ENCODE peak calls at places on chromosomes 11 and 22, in four cellular contexts. One of them, this sample, is unnamed.
A peak's percentile ranks its signal among the peaks of the same experiment; 100 is the strongest.

GRCh38 chr11:17171342-17171741 is 36.4 kb downstream of the PIK3C2A start:
- DNase-seq in NCI-H1092: no peak
- DNase-seq in ovary: no peak
- DNase-seq in RWPE1: peak; percentile 5
- DNase-seq in this sample: peak; percentile 9

GRCh38 chr11:10407055-10407454 is 48.0 kb upstream of the AMPD3 start:
- DNase-seq in RWPE1: peak; percentile 66
- DNase-seq in NCI-H1092: no peak
- DNase-seq in ovary: no peak
- DNase-seq in this sample: peak; percentile 97

GRCh38 chr22:28142361-28142801 is 223.3 kb upstream of the PITPNB start:
- DNase-seq in NCI-H1092: no peak
- DNase-seq in RWPE1: peak; percentile 4
- DNase-seq in ovary: no peak
- DNase-seq in this sample: peak; percentile 24

GRCh38 chr11:2275334-2276279 is 5.2 kb upstream of the ASCL2 start:
- DNase-seq in NCI-H1092: no peak
- DNase-seq in RWPE1: no peak
- DNase-seq in ovary: peak; percentile 24
- DNase-seq in this sample: no peak

GRCh38 chr11:26649884-26650283 is 72.0 kb downstream of the SLC5A12 start:
- DNase-seq in ovary: no peak
- DNase-seq in NCI-H1092: peak; percentile 45
- DNase-seq in RWPE1: peak; percentile 55
- DNase-seq in this sample: peak; percentile 87

GRCh38 chr22:49825436-49825835 is 2.2 kb downstream of the BRD1 start:
- DNase-seq in RWPE1: no peak
- DNase-seq in ovary: no peak
- DNase-seq in NCI-H1092: no peak
- DNase-seq in this sample: peak; percentile 34

GRCh38 chr11:67060111-67060522 is 3.5 kb downstream of the RHOD start:
- DNase-seq in RWPE1: peak; percentile 78
- DNase-seq in ovary: no peak
- DNase-seq in NCI-H1092: no peak
- DNase-seq in this sample: peak; percentile 65

GRCh38 chr11:99814021-99814420 is 793.3 kb downstream of the CNTN5 start:
- DNase-seq in RWPE1: no peak
- DNase-seq in ovary: no peak
- DNase-seq in NCI-H1092: no peak
- DNase-seq in this sample: peak; percentile 39

GRCh38 chr11:75132080-75132479 is 18.8 kb upstream of the SLCO2B1 start:
- DNase-seq in RWPE1: no peak
- DNase-seq in ovary: no peak
- DNase-seq in NCI-H1092: no peak
- DNase-seq in this sample: no peak

GRCh38 chr11:78869293-78869692 is 294.6 kb upstream of the NARS2 start:
- DNase-seq in ovary: no peak
- DNase-seq in NCI-H1092: no peak
- DNase-seq in RWPE1: no peak
- DNase-seq in this sample: no peak

GRCh38 chr11:118820412-118821357 is 29.7 kb upstream of the DDX6 start:
- DNase-seq in ovary: no peak
- DNase-seq in RWPE1: peak; percentile 47
- DNase-seq in NCI-H1092: peak; percentile 57
- DNase-seq in this sample: peak; percentile 26

GRCh38 chr22:37062657-37063381 is 11.3 kb downstream of the KCTD17 start:
- DNase-seq in NCI-H1092: no peak
- DNase-seq in ovary: no peak
- DNase-seq in RWPE1: no peak
- DNase-seq in this sample: no peak

GRCh38 chr11:65710424-65710823 is 1.6 kb upstream of the KAT5 start:
- DNase-seq in ovary: no peak
- DNase-seq in NCI-H1092: no peak
- DNase-seq in RWPE1: no peak
- DNase-seq in this sample: no peak

GRCh38 chr11:68549789-68550484 is 89.4 kb downstream of the PPP6R3 start:
- DNase-seq in NCI-H1092: no peak
- DNase-seq in ovary: no peak
- DNase-seq in RWPE1: no peak
- DNase-seq in this sample: no peak

GRCh38 chr22:25630446-25630845 is 66.0 kb downstream of the GRK3 start:
- DNase-seq in RWPE1: no peak
- DNase-seq in ovary: no peak
- DNase-seq in NCI-H1092: no peak
- DNase-seq in this sample: no peak

GRCh38 chr11:94708642-94709041 is 59.5 kb upstream of the AMOTL1 start:
- DNase-seq in RWPE1: no peak
- DNase-seq in ovary: no peak
- DNase-seq in NCI-H1092: no peak
- DNase-seq in this sample: peak; percentile 15

GRCh38 chr11:23112987-23113886 is 253.0 kb upstream of the CCDC179 start:
- DNase-seq in ovary: no peak
- DNase-seq in NCI-H1092: peak; percentile 20
- DNase-seq in RWPE1: peak; percentile 44
- DNase-seq in this sample: peak; percentile 71

GRCh38 chr22:48979482-48979881 is 848.2 kb downstream of the BRD1 start:
- DNase-seq in RWPE1: no peak
- DNase-seq in NCI-H1092: peak; percentile 18
- DNase-seq in ovary: no peak
- DNase-seq in this sample: no peak

GRCh38 chr11:103433976-103434375 is 324.8 kb downstream of the DYNC2H1 start:
- DNase-seq in RWPE1: no peak
- DNase-seq in ovary: no peak
- DNase-seq in NCI-H1092: no peak
- DNase-seq in this sample: no peak

GRCh38 chr11:64284048-64284961 is at the start of gene BAD:
- DNase-seq in NCI-H1092: peak; percentile 96
- DNase-seq in RWPE1: peak; percentile 98
- DNase-seq in ovary: peak; percentile 98
- DNase-seq in this sample: peak; percentile 95

This sample was measured in epithelial cell of esophagus.